ENCODE peak calls at places on chromosomes 7 and 10, in eight cellular contexts. F, T, Z, X, I, G, E and W are unnamed samples.

GRCh38 chr7:140229591-140230516 is 53.1 kb upstream of the KDM7A start:
- DNase-seq in T (no peak), E (peak; percentile 20), G (peak; percentile 33), Z (peak; percentile 87), F (peak; percentile 89), X (peak; percentile 16), I (no peak), W (no peak)

GRCh38 chr7:127251458-127252379 is 1.0 kb downstream of the GRM8 start:
- DNase-seq in Z (peak; percentile 48), F (peak; percentile 72), I (no peak), G (no peak), T (no peak), E (no peak), X (no peak), W (no peak)

GRCh38 chr10:91709394-91709798 is 76.5 kb upstream of the PPP1R3C start:
- DNase-seq in F (no peak), E (no peak), T (peak; percentile 67), G (no peak), I (no peak), X (no peak), Z (no peak), W (no peak)

GRCh38 chr7:73701357-73701995 is 18.0 kb downstream of the STX1A start:
- DNase-seq in Z (peak; percentile 62), X (no peak), F (no peak), I (peak; percentile 68), T (peak; percentile 68), G (no peak), E (no peak), W (peak; percentile 70)

GRCh38 chr10:121947931-121948330 is 20.1 kb upstream of the ATE1 start:
- DNase-seq in F (no peak), G (no peak), I (no peak), E (no peak), T (no peak), X (no peak), Z (no peak), W (no peak)

GRCh38 chr7:9945882-9946281 is 1027.8 kb upstream of the PHF14 start:
- DNase-seq in T (peak; percentile 24), Z (no peak), I (no peak), X (no peak), G (no peak), F (no peak), E (no peak), W (no peak)

GRCh38 chr10:51892965-51893658 is 193.7 kb upstream of the CSTF2T start:
- DNase-seq in Z (peak; percentile 14), I (peak; percentile 40), T (no peak), F (no peak), E (no peak), G (no peak), X (no peak), W (no peak)

GRCh38 chr7:5294169-5294987 is 11.6 kb downstream of the SLC29A4 start:
- DNase-seq in E (no peak), Z (no peak), G (no peak), I (no peak), T (no peak), X (no peak), F (no peak), W (no peak)

GRCh38 chr7:94375167-94375566 is 19.5 kb upstream of the COL1A2 start:
- DNase-seq in Z (peak; percentile 38), X (peak; percentile 22), I (no peak), F (no peak), G (peak; percentile 70), E (peak; percentile 39), T (peak; percentile 98), W (peak; percentile 84)

GRCh38 chr7:49247759-49248158 is 323.4 kb downstream of the CDC14C start:
- DNase-seq in E (no peak), T (no peak), X (no peak), I (no peak), Z (no peak), F (no peak), G (no peak), W (no peak)

GRCh38 chr7:49244543-49244942 is 320.2 kb downstream of the CDC14C start:
- DNase-seq in I (no peak), X (no peak), G (no peak), Z (no peak), T (no peak), E (no peak), F (no peak), W (no peak)

GRCh38 chr7:49245062-49245461 is 320.7 kb downstream of the CDC14C start:
- DNase-seq in T (no peak), F (no peak), Z (no peak), X (no peak), I (no peak), E (no peak), G (no peak), W (no peak)

GRCh38 chr7:49243521-49243920 is 319.2 kb downstream of the CDC14C start:
- DNase-seq in T (no peak), X (no peak), G (no peak), F (no peak), E (no peak), I (no peak), Z (no peak), W (no peak)
- H3K4me1 ChIP-seq in T (no peaks in the 10 kb centered on the region), X (no peaks in the 10 kb centered on the region), G (no peaks in the 10 kb centered on the region), F (no peaks in the 10 kb centered on the region), E (no peaks in the 10 kb centered on the region), I (no peaks in the 10 kb centered on the region), Z (no peaks in the 10 kb centered on the region), W (no peaks in the 10 kb centered on the region)

GRCh38 chr7:42618649-42619315 is 293.1 kb downstream of the C7orf25 start:
- DNase-seq in X (no peak), T (no peak), E (no peak), Z (no peak), I (no peak), G (no peak), F (no peak), W (no peak)
- H3K4me1 ChIP-seq in X (no peaks in the 10 kb centered on the region), T (no peaks in the 10 kb centered on the region), E (peaks cover 6% of the 10 kb centered on the region), Z (no peaks in the 10 kb centered on the region), I (no peaks in the 10 kb centered on the region), G (no peaks in the 10 kb centered on the region), F (no peaks in the 10 kb centered on the region), W (no peaks in the 10 kb centered on the region)

GRCh38 chr10:79132681-79133381 is 64.1 kb downstream of the ZMIZ1 start:
- DNase-seq in E (no peak), F (no peak), Z (no peak), X (no peak), I (no peak), G (no peak), T (no peak), W (no peak)
- H3K4me1 ChIP-seq in E (peaks cover 100% of the 10 kb centered on the region), F (peaks cover 84% of the 10 kb centered on the region), Z (peaks cover 35% of the 10 kb centered on the region), X (peaks cover 71% of the 10 kb centered on the region), I (peaks cover 25% of the 10 kb centered on the region), G (peaks cover 29% of the 10 kb centered on the region), T (peaks cover 40% of the 10 kb centered on the region), W (peaks cover 40% of the 10 kb centered on the region)

GRCh38 chr7:116167177-116167576 is 43.2 kb upstream of the TES start:
- DNase-seq in I (no peak), Z (no peak), E (no peak), F (no peak), T (no peak), X (no peak), G (no peak), W (no peak)

GRCh38 chr7:116170180-116170579 is 40.2 kb upstream of the TES start:
- DNase-seq in F (no peak), I (no peak), Z (no peak), G (no peak), E (no peak), T (no peak), X (no peak), W (no peak)

GRCh38 chr7:116166167-116166566 is 44.2 kb upstream of the TES start:
- DNase-seq in Z (no peak), X (no peak), T (peak; percentile 50), G (no peak), F (no peak), E (no peak), I (no peak), W (no peak)

GRCh38 chr7:116171094-116171493 is 39.2 kb upstream of the TES start:
- DNase-seq in G (no peak), E (no peak), F (no peak), I (no peak), Z (no peak), X (no peak), T (peak; percentile 20), W (peak; percentile 56)

DNA sequence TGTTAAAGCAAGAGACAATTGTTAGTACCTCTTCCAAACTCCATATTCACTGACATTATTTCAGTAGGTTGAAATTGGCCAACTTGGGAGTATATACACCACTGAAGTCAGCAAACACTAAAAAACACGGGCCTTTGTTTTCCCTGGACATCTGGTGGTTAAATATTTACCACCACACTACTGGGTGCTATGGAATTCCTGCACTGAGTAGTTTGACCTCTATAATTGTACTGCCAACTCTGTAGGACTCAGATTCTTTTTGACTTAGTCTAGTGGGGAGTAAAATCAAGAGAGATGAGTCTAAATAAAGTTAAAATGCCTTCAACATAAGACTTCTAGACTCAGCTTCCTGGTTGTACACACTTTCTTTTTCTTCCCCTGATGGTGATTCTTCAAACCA is 41.3 kb upstream of the TES start:
- DNase-seq in I (no peak), E (no peak), G (no peak), T (peak; percentile 79), F (no peak), X (no peak), Z (no peak), W (no peak)
- H3K4me1 ChIP-seq in I (peaks cover 3% of the 10 kb centered on the region), E (no peaks in the 10 kb centered on the region), G (no peaks in the 10 kb centered on the region), T (peaks cover 4% of the 10 kb centered on the region), F (no peaks in the 10 kb centered on the region), X (no peaks in the 10 kb centered on the region), Z (no peaks in the 10 kb centered on the region), W (no peaks in the 10 kb centered on the region)

GRCh38 chr7:24701232-24701898 is 55.9 kb downstream of the GSDME start:
- DNase-seq in F (no peak), T (peak; percentile 96), I (no peak), X (peak; percentile 68), Z (no peak), G (no peak), E (no peak), W (no peak)
- H3K4me1 ChIP-seq in F (peaks cover 10% of the 10 kb centered on the region), T (peaks cover 15% of the 10 kb centered on the region), I (peaks cover 11% of the 10 kb centered on the region), X (peaks cover 58% of the 10 kb centered on the region), Z (no peaks in the 10 kb centered on the region), G (no peaks in the 10 kb centered on the region), E (peaks cover 61% of the 10 kb centered on the region), W (peaks cover 5% of the 10 kb centered on the region)

GRCh38 chr10:14609178-14609577 is 165.5 kb downstream of the FAM107B start:
- DNase-seq in G (no peak), F (no peak), Z (no peak), E (no peak), I (no peak), X (no peak), T (no peak), W (no peak)
- H3K4me1 ChIP-seq in G (peaks cover 5% of the 10 kb centered on the region), F (peaks cover 12% of the 10 kb centered on the region), Z (no peaks in the 10 kb centered on the region), E (peaks cover 10% of the 10 kb centered on the region), I (peaks cover 6% of the 10 kb centered on the region), X (peaks cover 7% of the 10 kb centered on the region), T (peaks cover 6% of the 10 kb centered on the region), W (peaks cover 5% of the 10 kb centered on the region)